ENCODE peak calls at places on chromosomes 16 and 17, in four cellular contexts. X, Y, J and P are unnamed samples.

GRCh38 chr16:86363057-86363490 is 147.3 kb upstream of the FOXF1 start:
- DNase-seq in X (peak), Y (no peak), J (peak), P (peak)

GRCh38 chr16:87982491-87983415 is 31.5 kb downstream of the BANP start:
- DNase-seq in Y (no peak), J (no peak), X (no peak), P (no peak)

GRCh38 chr16:85601730-85602401 is 11.3 kb upstream of the GSE1 start:
- DNase-seq in X (peak), Y (no peak), J (peak), P (peak)

GRCh38 chr16:49587511-49587910 is 213.9 kb downstream of the C16orf78 start:
- DNase-seq in Y (peak), X (no peak), J (no peak), P (no peak)

GRCh38 chr16:19980866-19981265 is 92.8 kb downstream of the GPR139 start:
- DNase-seq in J (no peak), Y (peak), X (peak), P (peak)

GRCh38 chr17:38415250-38416194 is 12.7 kb upstream of the ARHGAP23 start:
- DNase-seq in X (peak), J (peak), Y (peak), P (peak)

GRCh38 chr17:13418891-13419290 is 182.8 kb downstream of the HS3ST3A1 start:
- DNase-seq in J (no peak), Y (no peak), X (peak), P (no peak)

GRCh38 chr16:65178151-65178550 is 56.3 kb upstream of the CDH11 start:
- DNase-seq in J (peak), Y (no peak), X (peak), P (no peak)

GRCh38 chr16:11635679-11636171 is 32.5 kb upstream of the SNN start:
- DNase-seq in X (no peak), J (no peak), Y (no peak), P (no peak)

GRCh38 chr16:11635127-11635652 is 33.1 kb upstream of the SNN start:
- DNase-seq in J (no peak), X (no peak), Y (no peak), P (no peak)

GRCh38 chr16:11636172-11636721 is 32.0 kb upstream of the SNN start:
- DNase-seq in X (no peak), J (no peak), Y (peak), P (peak)

GRCh38 chr16:11639008-11639562 is 29.2 kb upstream of the SNN start:
- DNase-seq in J (no peak), Y (no peak), X (no peak), P (no peak)

GRCh38 chr16:11637320-11637719 is 30.9 kb upstream of the SNN start:
- DNase-seq in Y (peak), J (no peak), X (no peak), P (peak)
- H2BK5ac ChIP-seq in Y (no peak), J (no peak), X (no peak), P (no peak)

GRCh38 chr17:64240261-64240740 is 22.8 kb downstream of the TEX2 start:
- DNase-seq in J (peak), X (peak), Y (no peak), P (peak)

GRCh38 chr17:64242633-64243032 is 20.4 kb downstream of the TEX2 start:
- DNase-seq in J (no peak), Y (no peak), X (no peak), P (no peak)

GRCh38 chr17:64243340-64243739 is 19.7 kb downstream of the TEX2 start:
- DNase-seq in X (no peak), J (no peak), Y (no peak), P (no peak)

GRCh38 chr17:64244165-64244564 is 18.9 kb downstream of the TEX2 start:
- DNase-seq in X (peak), Y (no peak), J (peak), P (peak)

GRCh38 chr17:64240741-64241347 is 22.2 kb downstream of the TEX2 start:
- DNase-seq in X (peak), Y (no peak), J (peak), P (peak)
- H3K9ac ChIP-seq in X (no peak), Y (no peak), J (peak), P (no peak)

DNA sequence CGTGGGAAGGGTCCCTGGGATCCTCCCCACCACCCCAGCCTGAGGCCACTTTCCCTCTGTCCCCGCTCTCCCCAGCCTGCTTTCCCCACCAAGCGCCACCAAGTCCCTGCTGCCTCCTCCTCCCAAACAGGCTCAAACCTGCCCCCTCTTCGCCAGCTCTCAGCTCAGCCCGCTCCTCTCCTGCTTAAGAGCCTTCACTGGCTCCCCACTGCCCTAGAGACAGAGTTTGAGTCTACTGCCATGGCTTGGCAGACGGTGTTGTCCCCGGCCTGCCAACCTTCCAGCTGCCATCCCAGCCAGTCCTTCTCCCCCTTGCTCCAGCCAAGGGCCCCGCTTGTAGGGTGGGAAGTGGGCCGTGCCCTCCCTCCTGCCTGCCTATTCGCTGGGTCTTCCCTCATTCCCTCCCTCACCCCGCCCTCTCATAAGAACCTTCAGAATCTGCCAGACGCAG is 11.1 kb downstream of the IL4R start:
- DNase-seq in Y (peak), J (no peak), X (no peak), P (peak)
- H2BK5ac ChIP-seq in Y (no peak), J (no peak), X (peak), P (peak)

DNA sequence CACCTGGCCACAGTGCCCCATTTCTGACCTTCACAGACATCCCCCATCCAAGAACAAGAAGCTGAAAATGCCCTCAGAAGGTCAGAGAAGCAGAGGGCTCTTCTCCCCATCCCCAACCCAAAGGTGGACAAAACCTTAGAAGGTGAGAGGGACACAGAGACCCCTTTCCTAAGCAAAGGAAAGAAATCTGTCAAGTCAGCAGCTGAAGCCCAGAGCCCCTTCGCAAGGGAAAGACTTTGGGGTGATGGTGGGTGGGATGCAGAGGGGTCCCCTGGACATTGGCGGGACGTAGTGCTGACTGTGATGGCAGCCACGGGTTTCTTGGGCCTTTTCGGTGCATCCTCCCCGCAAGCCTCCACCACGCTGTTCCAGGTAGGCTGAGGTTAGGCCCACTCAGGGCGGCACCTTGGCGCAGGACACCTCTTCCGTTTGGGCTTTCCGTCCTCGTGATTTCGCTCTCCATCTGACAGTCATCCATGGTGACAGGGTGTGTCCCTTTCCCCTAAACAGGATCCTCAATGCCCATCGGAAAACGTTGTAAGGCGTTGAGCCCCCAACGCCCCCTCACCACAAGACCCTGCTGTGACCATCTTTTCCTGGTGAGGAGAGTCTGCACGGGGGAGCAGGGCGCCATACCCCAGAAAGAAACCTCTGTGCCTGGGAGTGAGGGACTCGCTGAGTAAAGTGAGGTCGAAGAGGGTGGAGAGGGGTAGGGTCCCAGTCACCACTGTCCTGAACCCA is 10.7 kb upstream of the GSDMA start:
- DNase-seq in Y (no peak), X (no peak), J (no peak), P (no peak)
- H3K9ac ChIP-seq in Y (no peak), X (peak), J (peak), P (peak)

GRCh38 chr16:11447836-11448235 is 102.6 kb downstream of the RMI2 start:
- DNase-seq in X (no peak), Y (no peak), J (no peak), P (no peak)
- H2BK5ac ChIP-seq in X (no peak), Y (no peak), J (no peak), P (no peak)

GRCh38 chr17:28717578-28718316 is at the start of gene RAB34:
- DNase-seq in Y (peak), J (peak), X (peak), P (peak)
- H3K9ac ChIP-seq in Y (peak), J (peak), X (peak), P (peak)

GRCh38 chr16:73064996-73065349 is 17.0 kb upstream of the ZFHX3 start:
- DNase-seq in Y (peak), X (no peak), J (no peak), P (no peak)

GRCh38 chr16:73063854-73064226 is 15.9 kb upstream of the ZFHX3 start:
- DNase-seq in J (no peak), Y (no peak), X (no peak), P (no peak)

GRCh38 chr16:73063284-73063733 is 15.4 kb upstream of the ZFHX3 start:
- DNase-seq in Y (peak), J (no peak), X (no peak), P (no peak)

GRCh38 chr16:73065617-73066313 is 17.8 kb upstream of the ZFHX3 start:
- DNase-seq in X (no peak), J (peak), Y (peak), P (peak)

GRCh38 chr16:73064227-73064995 is 16.5 kb upstream of the ZFHX3 start:
- DNase-seq in Y (peak), J (peak), X (peak), P (peak)
- H2BK5ac ChIP-seq in Y (no peak), J (no peak), X (peak), P (no peak)

DNA sequence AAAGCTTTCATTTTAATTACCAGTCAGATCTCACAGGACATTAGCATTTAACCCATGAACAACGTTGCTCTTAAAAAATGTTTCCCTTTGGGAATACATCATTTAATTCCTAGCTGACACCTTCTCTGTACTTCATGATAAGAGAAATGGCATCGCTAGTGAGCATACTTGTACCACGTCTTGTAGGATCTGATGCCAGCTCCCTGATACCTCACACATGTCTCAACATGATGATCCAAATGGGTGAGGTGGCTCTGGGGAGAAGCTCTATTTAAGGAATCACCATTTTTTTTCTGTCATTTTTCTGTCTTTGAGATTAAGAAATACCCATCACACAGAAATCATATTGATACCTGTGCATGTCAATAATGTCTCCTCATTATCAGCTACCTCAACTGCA is 772.1 kb upstream of the CA10 start:
- DNase-seq in Y (no peak), J (no peak), X (no peak), P (no peak)
- H3K9ac ChIP-seq in Y (no peak), J (no peak), X (no peak), P (no peak)